ENCODE peak calls at places on chromosomes 13 and 19, in five cellular contexts. B is foreskin fibroblast, D is heart left ventricle, Q is stomach, N is upper lobe of left lung. F is an unnamed sample.

GRCh38 chr13:43058318-43058674 is 34.9 kb downstream of the DNAJC15 start:
- DNase-seq in B (peak; percentile 82), D (no peak), Q (no peak), N (no peak), F (peak; percentile 81)

GRCh38 chr13:20636079-20636478 is 67.4 kb upstream of the IL17D start:
- DNase-seq in B (no peak), D (no peak), Q (no peak), N (no peak), F (no peak)

GRCh38 chr13:102978168-102978567 is 88.0 kb downstream of the SLC10A2 start:
- DNase-seq in B (peak; percentile 11), D (no peak), Q (no peak), N (no peak), F (no peak)

GRCh38 chr19:38666662-38667448 is 19.4 kb downstream of the ACTN4 start:
- DNase-seq in B (peak; percentile 68), D (no peak), Q (no peak), N (no peak), F (no peak)

GRCh38 chr13:47457631-47458030 is 543.4 kb downstream of the SUCLA2 start:
- DNase-seq in B (no peak), D (no peak), Q (no peak), N (no peak), F (peak; percentile 43)

GRCh38 chr13:77345150-77345780 is 18.4 kb upstream of the MYCBP2 start:
- DNase-seq in B (no peak), D (no peak), Q (no peak), N (no peak), F (no peak)

GRCh38 chr13:106468948-106469590 is 66.4 kb downstream of the EFNB2 start:
- DNase-seq in B (no peak), D (no peak), Q (peak; percentile 49), N (no peak), F (no peak)

GRCh38 chr19:5631511-5632240 is 8.8 kb downstream of the SAFB start:
- DNase-seq in B (no peak), D (no peak), Q (no peak), N (no peak), F (no peak)

GRCh38 chr19:33868821-33869412 is 72.2 kb downstream of the KCTD15 start:
- DNase-seq in B (peak; percentile 36), D (peak; percentile 69), Q (peak; percentile 35), N (peak; percentile 78), F (peak; percentile 1)

GRCh38 chr13:31638577-31638976 is 100.7 kb upstream of the RXFP2 start:
- DNase-seq in B (peak; percentile 82), D (no peak), Q (no peak), N (no peak), F (peak; percentile 54)

DNA sequence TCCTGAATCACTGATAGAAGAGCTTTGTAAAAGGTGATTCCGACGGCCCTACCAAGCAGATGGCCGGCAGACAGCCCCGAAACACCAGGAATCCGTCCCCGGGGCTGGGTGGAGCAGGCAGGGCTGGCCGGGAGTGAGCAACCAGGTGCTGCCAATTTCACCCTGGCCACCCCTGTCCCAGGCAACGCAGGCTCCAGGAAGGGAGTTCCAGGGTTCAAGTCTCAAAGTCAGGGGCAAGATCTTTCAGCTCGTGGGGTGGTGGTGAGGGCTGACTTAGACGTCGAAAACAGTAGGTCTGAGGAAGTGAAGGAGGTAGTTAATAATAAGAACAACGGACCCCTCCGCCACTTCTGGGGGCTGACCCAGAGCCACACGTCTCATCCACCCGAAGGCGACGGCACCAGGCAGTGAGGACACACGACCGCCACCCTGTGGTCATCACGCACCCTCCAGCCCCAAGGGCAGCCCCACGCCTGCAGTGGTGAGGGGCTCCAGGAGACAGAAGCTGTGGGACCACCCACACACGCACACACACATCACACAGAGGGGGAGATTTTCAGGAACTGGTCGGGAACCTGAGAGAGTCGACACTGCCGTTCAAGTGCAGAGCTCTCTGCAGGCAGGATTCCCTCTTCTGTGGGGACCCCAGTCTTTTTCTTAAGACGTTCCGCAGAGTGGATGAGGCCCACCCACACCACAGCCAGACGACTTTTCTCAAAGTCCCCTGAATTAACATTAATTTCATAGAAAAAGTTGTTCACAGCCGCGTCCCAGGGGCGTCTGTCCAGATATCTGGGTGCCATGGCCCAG is 67.2 kb downstream of the SPACA7 start:
- DNase-seq in B (no peak), D (peak; percentile 41), Q (peak; percentile 25), N (no peak), F (no peak)
- TF ChIP-seq CTCF in B (peak; percentile 41), D (no peak), Q (no peak), N (no peak), F (peak; percentile 47)

GRCh38 chr19:23971598-23971997 is 56.9 kb downstream of the ZNF726 start:
- DNase-seq in B (no peak), D (no peak), Q (no peak), N (peak; percentile 64), F (no peak)
- H3K4me3 ChIP-seq in B (no peak overlapping the region), D (peak overlapping the region; percentile 16), Q (peak overlapping the region; percentile 20), N (no peak overlapping the region), F (no peak overlapping the region)

GRCh38 chr19:51441410-51442390 is 16.6 kb downstream of the SIGLEC8 start:
- DNase-seq in B (no peak), D (no peak), Q (peak; percentile 54), N (no peak), F (no peak)
- TF ChIP-seq CTCF in B (no peak), D (no peak), Q (no peak), N (no peak), F (no peak)

GRCh38 chr13:78586706-78587105 is 16.6 kb downstream of the POU4F1 start:
- DNase-seq in B (no peak), D (no peak), Q (no peak), N (peak; percentile 56), F (no peak)
- H3K4me3 ChIP-seq in B (no peak overlapping the region), D (no peak overlapping the region), Q (no peak overlapping the region), N (no peak overlapping the region), F (no peak overlapping the region)

GRCh38 chr13:41597348-41598041 is 140.1 kb downstream of the RGCC start:
- DNase-seq in B (no peak), D (no peak), Q (no peak), N (no peak), F (no peak)

GRCh38 chr13:41590643-41591042 is 133.3 kb downstream of the RGCC start:
- DNase-seq in B (no peak), D (no peak), Q (no peak), N (no peak), F (no peak)

GRCh38 chr13:41599619-41600018 is 142.3 kb downstream of the RGCC start:
- DNase-seq in B (no peak), D (no peak), Q (no peak), N (no peak), F (no peak)

GRCh38 chr13:41596190-41596589 is 138.8 kb downstream of the RGCC start:
- DNase-seq in B (no peak), D (no peak), Q (no peak), N (no peak), F (no peak)

GRCh38 chr13:41595298-41595697 is 137.9 kb downstream of the RGCC start:
- DNase-seq in B (no peak), D (no peak), Q (no peak), N (no peak), F (no peak)
- TF ChIP-seq CTCF in B (no peak), D (no peak), Q (no peak), N (no peak), F (no peak)

GRCh38 chr13:113226873-113227272 is 17.5 kb downstream of the CUL4A start:
- DNase-seq in B (no peak), D (peak; percentile 32), Q (no peak), N (no peak), F (no peak)
- H3K4me3 ChIP-seq in B (no peak overlapping the region), D (no peak overlapping the region), Q (no peak overlapping the region), N (no peak overlapping the region), F (no peak overlapping the region)

DNA sequence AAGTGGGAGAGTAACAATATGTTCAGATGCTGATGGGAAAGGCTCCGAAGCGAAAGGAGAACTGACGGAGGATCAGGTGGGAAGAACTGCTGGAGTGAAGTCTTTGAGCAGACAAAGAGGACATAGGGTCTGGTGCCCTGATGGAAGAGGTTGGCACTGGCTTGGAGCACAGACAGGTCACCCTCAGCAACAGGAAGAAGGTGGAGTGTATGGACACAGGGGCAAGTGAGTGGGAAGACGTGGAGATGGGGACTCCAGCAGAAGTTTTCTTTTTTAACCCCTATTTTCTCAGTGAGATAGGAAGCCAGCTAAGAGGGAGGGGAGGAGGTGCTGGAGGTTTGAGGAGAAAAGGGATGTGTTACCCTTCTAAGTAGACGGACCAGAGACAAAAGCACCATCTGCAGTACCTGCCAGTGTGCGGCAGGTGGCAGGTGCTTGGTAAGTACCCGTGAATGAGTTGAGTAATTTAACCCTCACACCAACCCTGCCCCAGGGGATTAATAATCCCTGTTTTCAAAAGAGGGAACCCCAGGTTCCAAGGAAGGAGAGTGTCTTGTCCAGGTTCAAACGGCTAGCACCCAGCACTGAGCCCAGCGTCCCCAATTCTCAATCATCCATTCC is 11.2 kb downstream of the HAS1 start:
- DNase-seq in B (no peak), D (no peak), Q (no peak), N (no peak), F (no peak)
- TF ChIP-seq CTCF in B (peak; percentile 44), D (peak; percentile 9), Q (no peak), N (no peak), F (peak; percentile 50)

DNA sequence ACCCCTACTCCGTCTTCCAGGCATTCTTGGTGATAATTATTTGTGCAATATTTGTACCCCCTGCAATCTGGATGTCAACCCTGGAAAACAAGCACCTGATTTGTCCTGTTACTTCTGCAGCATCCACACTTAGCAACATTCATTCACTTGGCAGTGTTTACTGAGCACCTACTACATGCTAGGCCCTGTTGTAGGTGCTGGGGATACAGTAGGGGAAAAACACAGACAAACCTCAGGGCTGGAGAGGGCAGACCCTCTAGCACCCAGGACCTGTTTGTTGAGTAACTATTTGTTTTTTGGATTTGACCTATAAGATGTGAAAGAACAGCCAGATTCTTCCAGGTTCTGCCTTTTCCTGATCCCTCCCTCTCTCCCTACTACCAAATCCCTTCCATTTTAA is 9.5 kb downstream of the NECTIN2 start:
- DNase-seq in B (no peak), D (no peak), Q (no peak), N (no peak), F (no peak)
- H3K4me3 ChIP-seq in B (no peak overlapping the region), D (no peak overlapping the region), Q (no peak overlapping the region), N (no peak overlapping the region), F (no peak overlapping the region)

F was measured in AG09309.